ENCODE peak calls at places on chromosomes 6 and 20, in ten cellular contexts. K is endothelial cell; D is tibial nerve; P is MM.1S; A is choroid plexus epithelial cell; R is retinal pigment epithelial cell; Q is activated B cell treated with CpG ODN at 0.5 μM for 24 hours; E is mucosa of descending colon; L is uterus; F is CD8-positive, alpha-beta T cell. U is an unnamed sample.

GRCh38 chr20:52150440-52151258 is 40.9 kb downstream of the ZFP64 start:
- DNase-seq in K (peak), D (peak), P (peak), A (peak), R (no peak), Q (no peak), E (no peak), L (no peak), F (no peak), U (peak)

GRCh38 chr6:15365273-15365687 is 119.4 kb downstream of the JARID2 start:
- DNase-seq in K (no peak), D (peak), P (no peak), A (peak), R (peak), Q (no peak), E (peak), L (peak), F (peak), U (peak)

GRCh38 chr20:24583169-24583792 is 113.9 kb downstream of the SYNDIG1 start:
- DNase-seq in K (no peak), D (no peak), P (no peak), A (no peak), R (no peak), Q (no peak), E (no peak), L (no peak), F (no peak), U (no peak)

GRCh38 chr6:165729307-165729936 is 66.4 kb upstream of the PDE10A start:
- DNase-seq in K (peak), D (peak), P (peak), A (peak), R (no peak), Q (no peak), E (no peak), L (peak), F (no peak), U (peak)

GRCh38 chr6:156461647-156462046 is 315.5 kb upstream of the ARID1B start:
- DNase-seq in K (no peak), D (no peak), P (no peak), A (no peak), R (no peak), Q (no peak), E (no peak), L (no peak), F (no peak), U (no peak)

GRCh38 chr20:49647509-49647908 is 66.2 kb downstream of the B4GALT5 start:
- DNase-seq in K (no peak), D (no peak), P (no peak), A (no peak), R (no peak), Q (no peak), E (no peak), L (no peak), F (no peak), U (no peak)

GRCh38 chr6:113364781-113365545 is 492.2 kb upstream of the MARCKS start:
- DNase-seq in K (no peak), D (no peak), P (no peak), A (peak), R (no peak), Q (no peak), E (no peak), L (no peak), F (no peak), U (no peak)

GRCh38 chr6:28710466-28711191 is 184.9 kb downstream of the GPX5 start:
- DNase-seq in K (peak), D (no peak), P (no peak), A (peak), R (no peak), Q (no peak), E (no peak), L (no peak), F (no peak), U (no peak)

GRCh38 chr6:89604662-89605061 is 33.9 kb downstream of the LYRM2 start:
- DNase-seq in K (no peak), D (no peak), P (no peak), A (no peak), R (no peak), Q (no peak), E (no peak), L (no peak), F (no peak), U (no peak)
- TF ChIP-seq CTCF in K (no peak), D (no peak), P (no peak), A (no peak), R (no peak), Q (no peak), E (no peak), L (no peak), F (no peak), U (no peak)

GRCh38 chr20:40683221-40683893 is 5.7 kb downstream of the MAFB start:
- DNase-seq in K (peak), D (no peak), P (no peak), A (peak), R (no peak), Q (no peak), E (no peak), L (no peak), F (no peak), U (no peak)
- TF ChIP-seq CTCF in K (no peak), D (no peak), P (no peak), A (no peak), R (no peak), Q (no peak), E (no peak), L (no peak), F (no peak), U (no peak)

GRCh38 chr6:26055670-26056582 is 31.3 kb upstream of the HFE start:
- DNase-seq in K (peak), D (peak), P (peak), A (peak), R (no peak), Q (peak), E (peak), L (peak), F (peak), U (peak)

GRCh38 chr6:26053929-26054658 is 33.1 kb upstream of the HFE start:
- DNase-seq in K (no peak), D (no peak), P (no peak), A (peak), R (no peak), Q (no peak), E (no peak), L (no peak), F (no peak), U (no peak)

GRCh38 chr6:26054659-26054936 is 32.6 kb upstream of the HFE start:
- DNase-seq in K (no peak), D (no peak), P (no peak), A (no peak), R (no peak), Q (no peak), E (no peak), L (no peak), F (no peak), U (no peak)

GRCh38 chr6:26056583-26057350 is 30.5 kb upstream of the HFE start:
- DNase-seq in K (peak), D (peak), P (peak), A (peak), R (no peak), Q (no peak), E (peak), L (peak), F (no peak), U (peak)

GRCh38 chr6:26054937-26055669 is 32.1 kb upstream of the HFE start:
- DNase-seq in K (peak), D (peak), P (peak), A (peak), R (peak), Q (peak), E (peak), L (peak), F (peak), U (peak)
- TF ChIP-seq CTCF in K (no peak), D (peak), P (no peak), A (peak), R (peak), Q (no peak), E (no peak), L (peak), F (no peak), U (no peak)

GRCh38 chr20:33211817-33212424 is 5.2 kb upstream of the BPIFA3 start:
- DNase-seq in K (peak), D (no peak), P (peak), A (peak), R (peak), Q (no peak), E (no peak), L (no peak), F (no peak), U (peak)
- TF ChIP-seq CTCF in K (peak), D (no peak), P (peak), A (peak), R (peak), Q (no peak), E (no peak), L (no peak), F (no peak), U (no peak)

GRCh38 chr20:3068986-3069900 is 2.2 kb upstream of the OXT start:
- DNase-seq in K (no peak), D (no peak), P (peak), A (no peak), R (no peak), Q (no peak), E (peak), L (no peak), F (no peak), U (no peak)
- TF ChIP-seq CTCF in K (no peak), D (no peak), P (peak), A (no peak), R (peak), Q (no peak), E (peak), L (no peak), F (peak), U (no peak)

GRCh38 chr6:52503344-52503747 is 73.5 kb downstream of the TRAM2 start:
- DNase-seq in K (peak), D (no peak), P (no peak), A (no peak), R (no peak), Q (no peak), E (no peak), L (no peak), F (no peak), U (no peak)
- TF ChIP-seq CTCF in K (peak), D (no peak), P (no peak), A (peak), R (peak), Q (no peak), E (no peak), L (no peak), F (no peak), U (no peak)

GRCh38 chr20:54726687-54727086 is 251.3 kb downstream of the DOK5 start:
- DNase-seq in K (no peak), D (no peak), P (peak), A (no peak), R (no peak), Q (no peak), E (no peak), L (no peak), F (no peak), U (no peak)
- TF ChIP-seq CTCF in K (no peak), D (no peak), P (peak), A (no peak), R (no peak), Q (no peak), E (no peak), L (no peak), F (no peak), U (no peak)

GRCh38 chr6:32843321-32843978 is 397 bp downstream of the PSMB8 start:
- DNase-seq in K (no peak), D (no peak), P (no peak), A (no peak), R (no peak), Q (no peak), E (no peak), L (no peak), F (no peak), U (no peak)
- TF ChIP-seq CTCF in K (no peak), D (no peak), P (no peak), A (no peak), R (no peak), Q (no peak), E (no peak), L (no peak), F (no peak), U (no peak)